ENCODE peak calls at places on chromosomes 3 and 15, in six cellular contexts. S is kidney tubule cell; C is CD8-positive, alpha-beta T cell; Z is activated T-helper 1 cell treated with Interleukin-2 at 50 U/mL for 16 hours; L is progenitor cell of endocrine pancreas; K is stimulated activated CD4-positive, alpha-beta T cell treated with anti-CD3 and anti-CD28 coated beads, Interleukin-1b, Interleukin-23, amount 100 ng/mL, for 1 hour. Q is an unnamed sample.
A peak's percentile ranks its signal among the peaks of the same experiment; 100 is the strongest.

GRCh38 chr3:99625237-99625622 is 13.2 kb upstream of the COL8A1 start:
- DNase-seq in Z (no peak), S (no peak), L (no peak), K (no peak), C (no peak), Q (no peak)

GRCh38 chr15:71162309-71162708 is 47.0 kb downstream of the THSD4 start:
- DNase-seq in S (no peak), K (no peak), C (no peak), L (no peak), Z (no peak), Q (no peak)

GRCh38 chr15:74907277-74907870 is 723 bp upstream of the FAM219B start:
- DNase-seq in S (peak; percentile 20), Z (no peak), C (no peak), L (no peak), K (no peak), Q (no peak)

GRCh38 chr3:185561374-185561943 is 9.1 kb upstream of the LIPH start:
- DNase-seq in Z (no peak), L (no peak), C (no peak), K (no peak), S (peak; percentile 29), Q (no peak)

GRCh38 chr3:195821403-195822130 is 9.8 kb upstream of the MUC4 start:
- DNase-seq in S (peak; percentile 50), K (no peak), C (no peak), L (no peak), Z (no peak), Q (no peak)

GRCh38 chr3:136752046-136752326 is 192 bp downstream of the STAG1 start:
- DNase-seq in Z (no peak), L (no peak), K (no peak), S (no peak), C (no peak), Q (no peak)

GRCh38 chr15:60059186-60059585 is 55.1 kb downstream of the FOXB1 start:
- DNase-seq in K (no peak), C (no peak), L (no peak), Z (no peak), S (no peak), Q (no peak)

GRCh38 chr3:185807455-185808068 is 17.3 kb downstream of the IGF2BP2 start:
- DNase-seq in C (no peak), L (no peak), K (no peak), Z (no peak), S (peak; percentile 98), Q (no peak)

GRCh38 chr3:184233127-184233843 is 3.9 kb downstream of the VWA5B2 start:
- DNase-seq in Z (no peak), K (no peak), L (no peak), S (no peak), C (no peak), Q (peak; percentile 20)

GRCh38 chr3:19399836-19400235 is 251.5 kb downstream of the KCNH8 start:
- DNase-seq in L (no peak), Z (no peak), S (peak; percentile 1), K (no peak), C (no peak), Q (no peak)

GRCh38 chr3:128229077-128229837 is 76.0 kb downstream of the EEFSEC start:
- DNase-seq in S (no peak), Z (no peak), C (no peak), K (no peak), L (no peak), Q (no peak)

GRCh38 chr3:126656376-126657134 is 1.6 kb upstream of the TXNRD3 start:
- DNase-seq in S (no peak), C (no peak), Z (no peak), K (no peak), L (no peak), Q (no peak)

GRCh38 chr3:173037840-173038483 is 103.1 kb downstream of the SPATA16 start:
- DNase-seq in L (no peak), S (peak; percentile 37), K (no peak), C (no peak), Z (no peak), Q (no peak)

GRCh38 chr3:184320099-184320445 is 5.7 kb downstream of the EIF4G1 start:
- DNase-seq in K (no peak), Z (no peak), L (no peak), S (peak; percentile 92), C (no peak), Q (peak; percentile 28)

GRCh38 chr15:53693729-53694533 is 65.5 kb downstream of the WDR72 start:
- DNase-seq in S (peak; percentile 38), Z (no peak), L (no peak), C (no peak), K (no peak), Q (no peak)

GRCh38 chr3:183904833-183905780 is 20.4 kb upstream of the PARL start:
- DNase-seq in L (no peak), K (no peak), S (no peak), Z (no peak), C (no peak), Q (no peak)

GRCh38 chr15:79887517-79887916 is 9.3 kb downstream of the MTHFS start:
- DNase-seq in K (no peak), C (no peak), Z (no peak), S (no peak), L (no peak), Q (no peak)

GRCh38 chr15:69860921-69861320 is 236.8 kb downstream of the TLE3 start:
- DNase-seq in S (no peak), C (no peak), Z (no peak), K (no peak), L (no peak), Q (no peak)

GRCh38 chr3:69738859-69739203 is 433 bp upstream of the MITF start:
- DNase-seq in K (no peak), S (no peak), L (no peak), Z (no peak), C (no peak), Q (no peak)

GRCh38 chr15:50235794-50236193 is 29.7 kb downstream of the HDC start:
- DNase-seq in C (no peak), L (no peak), S (no peak), Z (no peak), K (no peak), Q (no peak)

GRCh38 chr3:156615592-156616173 is 58.7 kb upstream of the TIPARP start:
- DNase-seq in C (no peak), Z (no peak), L (no peak), K (no peak), S (peak; percentile 98), Q (no peak)

GRCh38 chr3:125214738-125215137 is 2.2 kb upstream of the SLC12A8 start:
- DNase-seq in S (peak; percentile 46), K (no peak), Z (no peak), L (no peak), C (no peak), Q (no peak)

GRCh38 chr3:172085557-172085895 is 46.1 kb downstream of the FNDC3B start:
- DNase-seq in Z (no peak), K (no peak), L (no peak), S (no peak), C (no peak), Q (no peak)

GRCh38 chr15:44035781-44036699 is 159.0 kb downstream of the FRMD5 start:
- DNase-seq in C (no peak), S (no peak), L (no peak), K (no peak), Z (no peak), Q (no peak)

GRCh38 chr3:34106879-34107278 is 308.4 kb downstream of the PDCD6IP start:
- DNase-seq in L (peak; percentile 44), Z (no peak), S (peak; percentile 51), K (no peak), C (no peak), Q (no peak)

GRCh38 chr3:50472958-50473357 is 30.5 kb downstream of the CACNA2D2 start:
- DNase-seq in Z (no peak), S (no peak), C (no peak), K (no peak), L (no peak), Q (no peak)

Q was measured in B cell.